ENCODE peak calls at places on chromosomes 5 and 9, in six cellular contexts. O is stomach, H is spleen, Q is esophagus muscularis mucosa, L is HCT116, U is K562. E is an unnamed sample. For H3K4me1, the result is how much of the 10 kb centered on the place peaks cover.

GRCh38 chr5:79119486-79119885 is 7.9 kb downstream of the BHMT start:
- DNase-seq in Q (no peak), H (no peak), U (no peak), L (no peak), O (no peak), E (no peak)

GRCh38 chr9:101372327-101373118 is 12.3 kb downstream of the BAAT start:
- DNase-seq in O (no peak), L (no peak), Q (no peak), U (peak), H (no peak), E (no peak)

GRCh38 chr5:157487358-157487757 is 27.3 kb downstream of the NIPAL4 start:
- DNase-seq in L (no peak), H (peak), U (no peak), O (no peak), Q (no peak), E (no peak)

GRCh38 chr9:68584110-68585033 is 43.7 kb upstream of the TMEM252 start:
- DNase-seq in L (peak), H (peak), Q (no peak), O (peak), U (peak), E (peak)

GRCh38 chr9:123000371-123001068 is 32.9 kb upstream of the GPR21 start:
- DNase-seq in U (peak), L (no peak), H (no peak), O (no peak), Q (no peak), E (no peak)

GRCh38 chr5:110840347-110840960 is 101.6 kb downstream of the SLC25A46 start:
- DNase-seq in Q (no peak), H (no peak), O (peak), U (no peak), L (no peak), E (no peak)

GRCh38 chr5:79694652-79695051 is 5.0 kb downstream of the CMYA5 start:
- DNase-seq in H (no peak), U (peak), L (no peak), O (no peak), Q (no peak), E (no peak)

GRCh38 chr5:63613430-63613829 is 348.8 kb downstream of the HTR1A start:
- DNase-seq in H (no peak), O (no peak), U (no peak), L (no peak), Q (no peak), E (no peak)

GRCh38 chr5:135012033-135012588 is 21.9 kb downstream of the PITX1 start:
- DNase-seq in O (no peak), H (peak), Q (no peak), U (no peak), L (no peak), E (no peak)

GRCh38 chr5:6616632-6617031 is 16.2 kb downstream of the NSUN2 start:
- DNase-seq in O (no peak), Q (no peak), U (no peak), L (no peak), H (no peak), E (no peak)
- TF ChIP-seq POLR2AphosphoS5 in O (no peak), Q (no peak), U (no peak), L (no peak), H (no peak), E (no peak)

GRCh38 chr9:93066978-93067603 is 8.6 kb downstream of the SUSD3 start:
- DNase-seq in H (no peak), O (no peak), Q (no peak), L (no peak), U (no peak), E (no peak)
- H3K4me1 ChIP-seq in H (half or more), O (under half), Q (under half), L (under half), U (under half), E (under half)

DNA sequence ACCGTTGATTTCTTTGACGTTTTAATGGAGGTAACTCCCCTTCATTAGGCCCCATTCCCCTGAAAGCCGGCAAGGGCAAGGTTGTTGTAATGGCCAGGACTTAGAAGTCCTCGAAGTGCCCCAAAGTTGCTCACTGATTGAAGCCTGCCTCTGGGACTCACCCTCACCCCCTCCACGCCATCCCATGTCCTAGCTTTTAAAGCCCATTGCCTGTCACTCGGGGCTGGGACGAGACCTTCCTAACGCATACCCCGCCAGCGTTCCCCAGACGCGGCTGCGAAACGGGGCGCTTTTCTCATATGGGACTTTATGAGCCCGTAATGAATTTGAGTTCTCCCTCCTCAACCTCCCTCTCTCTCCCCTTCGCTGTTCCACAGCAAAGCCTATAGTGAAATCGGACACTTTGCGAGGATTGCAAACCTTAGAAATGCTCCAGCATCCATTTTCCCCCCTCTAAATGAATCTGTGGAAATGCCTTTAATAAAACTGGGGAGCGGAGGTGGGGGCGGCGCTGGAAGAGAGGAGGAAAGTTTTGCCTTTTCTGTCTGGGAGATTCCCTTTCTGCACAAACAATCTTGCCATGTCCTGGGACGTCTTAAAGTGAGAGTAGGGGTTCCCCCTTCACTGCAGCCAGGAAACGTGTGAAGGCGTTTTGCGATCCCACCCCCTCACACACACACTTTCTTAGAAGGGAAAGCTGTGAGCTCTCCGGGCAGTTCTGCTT is 1.5 kb downstream of the PAPPA start:
- DNase-seq in O (no peak), U (no peak), H (no peak), L (no peak), Q (no peak), E (no peak)
- H3K4me3 ChIP-seq in O (peak), U (no peak), H (peak), L (no peak), Q (peak), E (peak)

DNA sequence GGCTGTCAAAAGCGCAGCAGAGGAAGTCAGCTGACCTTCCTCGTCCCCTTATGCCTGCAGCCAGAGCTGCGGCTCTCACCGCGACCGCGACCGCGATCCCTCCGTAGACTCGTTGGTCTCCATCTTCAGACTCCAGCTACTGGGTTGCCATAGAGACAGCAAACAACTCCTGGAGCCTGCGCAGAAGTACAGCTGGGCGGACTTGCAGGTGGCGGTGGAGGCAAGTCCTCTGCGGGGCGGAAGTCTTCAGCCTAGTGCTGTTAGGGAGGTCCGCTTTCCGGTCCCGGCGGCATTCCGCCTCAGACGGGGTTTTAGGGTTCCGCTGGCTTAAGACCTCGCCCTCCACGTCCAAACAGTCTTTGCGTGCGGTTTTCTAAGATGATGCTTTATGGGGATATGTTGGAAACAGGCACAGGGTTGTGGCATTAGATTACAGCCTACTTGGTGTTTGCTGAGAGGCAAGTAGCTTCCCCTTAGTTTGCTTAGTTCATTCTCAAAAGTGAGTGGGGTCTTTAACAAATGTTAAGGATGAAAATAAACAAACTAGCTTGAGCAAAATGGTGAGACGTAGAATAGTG is at the start of gene SPAG8:
- DNase-seq in L (peak), Q (peak), H (peak), O (peak), U (peak), E (peak)
- TF ChIP-seq POLR2AphosphoS5 in L (no peak), Q (peak), H (peak), O (peak), U (no peak), E (peak)

GRCh38 chr5:109451161-109451560 is 41.4 kb upstream of the PJA2 start:
- DNase-seq in O (peak), L (no peak), H (no peak), Q (no peak), U (no peak), E (no peak)
- H3K4me1 ChIP-seq in O (under half), L (under half), H (under half), Q (under half), U (under half), E (under half)

DNA sequence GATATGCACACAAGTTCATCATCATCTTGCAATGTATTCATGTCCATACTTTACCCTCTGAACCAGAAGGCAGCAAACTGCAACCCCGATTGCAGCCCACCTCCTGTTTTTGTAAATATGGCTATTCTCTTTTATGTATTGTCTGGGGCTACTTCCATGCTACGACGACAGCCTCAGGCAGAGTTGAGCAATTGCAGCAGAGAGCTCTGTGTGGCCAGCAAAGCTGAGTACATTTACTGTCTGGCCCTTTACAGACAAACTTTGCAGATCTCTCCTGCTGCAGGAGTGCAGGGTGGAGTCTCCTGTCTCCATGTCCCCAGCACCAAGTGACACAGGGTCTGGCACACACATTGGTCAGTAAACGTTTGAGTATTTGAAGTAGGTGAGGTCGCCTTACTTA is 27.0 kb downstream of the PRRC2B start:
- DNase-seq in L (no peak), U (no peak), Q (no peak), H (no peak), O (no peak), E (no peak)
- H3K4me3 ChIP-seq in L (no peak), U (no peak), Q (no peak), H (no peak), O (no peak), E (no peak)

GRCh38 chr5:73558950-73559349 is 6.5 kb downstream of the ANKRA2 start:
- DNase-seq in H (no peak), U (no peak), L (no peak), Q (no peak), O (no peak), E (no peak)
- TF ChIP-seq POLR2AphosphoS5 in H (no peak), U (no peak), L (no peak), Q (no peak), O (no peak), E (no peak)

GRCh38 chr9:136569526-136570148 is 23.8 kb upstream of the NOTCH1 start:
- DNase-seq in U (no peak), Q (no peak), L (no peak), H (no peak), O (no peak), E (no peak)
- H3K4me1 ChIP-seq in U (under half), Q (half or more), L (under half), H (half or more), O (half or more), E (under half)

GRCh38 chr5:120614512-120614911 is 150.4 kb downstream of the PRR16 start:
- DNase-seq in H (no peak), U (no peak), L (no peak), O (no peak), Q (no peak), E (no peak)

GRCh38 chr5:120615967-120616645 is 152.0 kb downstream of the PRR16 start:
- DNase-seq in Q (no peak), O (no peak), H (no peak), L (no peak), U (no peak), E (no peak)

GRCh38 chr5:120610145-120610544 is 146.0 kb downstream of the PRR16 start:
- DNase-seq in U (no peak), H (no peak), L (no peak), O (no peak), Q (no peak), E (no peak)

GRCh38 chr5:120609570-120609969 is 145.5 kb downstream of the PRR16 start:
- DNase-seq in H (no peak), O (no peak), U (no peak), Q (no peak), L (no peak), E (no peak)

DNA sequence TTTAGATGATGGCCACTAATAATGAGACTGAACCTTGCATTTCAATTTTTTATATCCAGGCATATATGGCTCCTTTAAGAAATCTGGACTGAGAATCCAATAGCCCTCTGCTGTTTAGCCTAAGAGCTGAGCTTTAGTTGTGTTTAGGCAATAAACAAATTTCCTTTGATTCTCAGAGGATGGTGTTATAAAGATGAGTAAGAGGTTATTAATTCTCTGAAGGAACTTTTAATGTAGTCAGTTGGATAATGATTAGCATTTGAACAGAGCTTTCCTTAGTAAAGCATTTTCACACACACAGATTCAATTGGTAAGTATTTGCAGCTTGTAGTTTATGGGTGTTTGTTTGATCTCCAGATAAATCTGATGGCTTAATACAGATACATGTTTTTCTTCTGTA is 149.6 kb downstream of the PRR16 start:
- DNase-seq in O (no peak), Q (no peak), U (no peak), L (no peak), H (no peak), E (no peak)
- H3K4me3 ChIP-seq in O (no peak), Q (no peak), U (no peak), L (no peak), H (no peak), E (no peak)